ENCODE peak calls at places on chromosomes 7 and 10, in four cellular contexts. O, N, B and T are unnamed samples.

GRCh38 chr7:134254311-134254710 is 62.4 kb downstream of the SLC35B4 start:
- DNase-seq in O (no peak), N (peak), B (no peak), T (no peak)

GRCh38 chr7:151993977-151994676 is 31.3 kb upstream of the GALNT11 start:
- DNase-seq in O (no peak), N (no peak), B (peak), T (no peak)

GRCh38 chr10:3890602-3891352 is 105.8 kb upstream of the KLF6 start:
- DNase-seq in O (no peak), N (no peak), B (no peak), T (no peak)

GRCh38 chr7:22884911-22885823 is 62.5 kb upstream of the TOMM7 start:
- DNase-seq in O (no peak), N (peak), B (no peak), T (peak)

GRCh38 chr7:149334219-149334618 is 72.2 kb downstream of the ZNF783 start:
- DNase-seq in O (no peak), N (no peak), B (no peak), T (no peak)

GRCh38 chr7:109476409-109476808 is 906.7 kb downstream of the DNAJB9 start:
- DNase-seq in O (no peak), N (no peak), B (no peak), T (no peak)

GRCh38 chr10:62354941-62355340 is 19.2 kb upstream of the ZNF365 start:
- DNase-seq in O (no peak), N (peak), B (no peak), T (no peak)

GRCh38 chr7:33325754-33326484 is 196.6 kb downstream of the BBS9 start:
- DNase-seq in O (no peak), N (no peak), B (no peak), T (no peak)

GRCh38 chr7:30157217-30157616 is 22.4 kb downstream of the MTURN start:
- DNase-seq in O (no peak), N (no peak), B (no peak), T (no peak)

GRCh38 chr10:96339956-96340904 is 18.6 kb downstream of the OPALIN start:
- DNase-seq in O (peak), N (peak), B (peak), T (peak)

GRCh38 chr7:77308792-77309191 is 107.4 kb downstream of the GSAP start:
- DNase-seq in O (no peak), N (no peak), B (no peak), T (no peak)

GRCh38 chr10:88424881-88425280 is 158.2 kb downstream of the RNLS start:
- DNase-seq in O (no peak), N (no peak), B (no peak), T (no peak)